ENCODE peak calls at places on chromosomes 2 and 18, in nine cellular contexts. One of them, this sample, is unnamed. For H3K36me3, the result is how much of the 10 kb centered on the place peaks cover.

GRCh38 chr2:121155502-121156056 is 129.4 kb downstream of the TFCP2L1 start:
- DNase-seq in IMR-90: no peak
- DNase-seq in astrocyte: no peak
- DNase-seq in MM.1S: no peak
- DNase-seq in hepatocyte: peak
- DNase-seq in fibroblast of lung: no peak
- DNase-seq in GM23338: no peak
- DNase-seq in neuronal stem cell: no peak
- DNase-seq in DND-41: no peak
- DNase-seq in this sample: no peak

GRCh38 chr2:86251840-86252266 is 52.6 kb downstream of the MRPL35 start:
- DNase-seq in IMR-90: no peak
- DNase-seq in astrocyte: no peak
- DNase-seq in MM.1S: no peak
- DNase-seq in hepatocyte: no peak
- DNase-seq in fibroblast of lung: no peak
- DNase-seq in GM23338: no peak
- DNase-seq in neuronal stem cell: no peak
- DNase-seq in DND-41: no peak
- DNase-seq in this sample: no peak

GRCh38 chr18:32552421-32553030 is 81.8 kb upstream of the GAREM1 start:
- DNase-seq in IMR-90: peak
- DNase-seq in astrocyte: peak
- DNase-seq in MM.1S: peak
- DNase-seq in hepatocyte: peak
- DNase-seq in fibroblast of lung: peak
- DNase-seq in GM23338: peak
- DNase-seq in neuronal stem cell: no peak
- DNase-seq in DND-41: peak
- DNase-seq in this sample: peak

GRCh38 chr2:9983413-9984216 is 32.1 kb downstream of the GRHL1 start:
- DNase-seq in IMR-90: peak
- DNase-seq in astrocyte: peak
- DNase-seq in MM.1S: no peak
- DNase-seq in hepatocyte: no peak
- DNase-seq in fibroblast of lung: peak
- DNase-seq in GM23338: no peak
- DNase-seq in neuronal stem cell: no peak
- DNase-seq in DND-41: no peak
- DNase-seq in this sample: peak

GRCh38 chr18:68263481-68263880 is 451.4 kb downstream of the TMX3 start:
- DNase-seq in IMR-90: peak
- DNase-seq in astrocyte: peak
- DNase-seq in MM.1S: no peak
- DNase-seq in hepatocyte: no peak
- DNase-seq in fibroblast of lung: peak
- DNase-seq in GM23338: no peak
- DNase-seq in neuronal stem cell: no peak
- DNase-seq in DND-41: no peak
- DNase-seq in this sample: peak

GRCh38 chr18:67919316-67919715 is 402.8 kb upstream of the DSEL start:
- DNase-seq in IMR-90: peak
- DNase-seq in astrocyte: no peak
- DNase-seq in MM.1S: no peak
- DNase-seq in hepatocyte: no peak
- DNase-seq in fibroblast of lung: peak
- DNase-seq in GM23338: no peak
- DNase-seq in neuronal stem cell: no peak
- DNase-seq in DND-41: no peak
- DNase-seq in this sample: no peak

GRCh38 chr18:6752200-6752873 is 22.8 kb downstream of the ARHGAP28 start:
- DNase-seq in IMR-90: peak
- DNase-seq in astrocyte: peak
- DNase-seq in MM.1S: no peak
- DNase-seq in hepatocyte: peak
- DNase-seq in fibroblast of lung: peak
- DNase-seq in GM23338: peak
- DNase-seq in neuronal stem cell: peak
- DNase-seq in DND-41: no peak
- DNase-seq in this sample: no peak

GRCh38 chr2:150924862-150925261 is 336.8 kb downstream of the RBM43 start:
- DNase-seq in IMR-90: peak
- DNase-seq in astrocyte: no peak
- DNase-seq in MM.1S: no peak
- DNase-seq in hepatocyte: no peak
- DNase-seq in fibroblast of lung: no peak
- DNase-seq in GM23338: no peak
- DNase-seq in neuronal stem cell: no peak
- DNase-seq in DND-41: no peak
- DNase-seq in this sample: no peak

GRCh38 chr2:214543386-214543955 is 132.6 kb downstream of the VWC2L start:
- DNase-seq in IMR-90: peak
- DNase-seq in astrocyte: peak
- DNase-seq in MM.1S: peak
- DNase-seq in hepatocyte: no peak
- DNase-seq in fibroblast of lung: peak
- DNase-seq in GM23338: no peak
- DNase-seq in neuronal stem cell: no peak
- DNase-seq in DND-41: no peak
- DNase-seq in this sample: peak

GRCh38 chr2:36404312-36404711 is 48.7 kb downstream of the CRIM1 start:
- DNase-seq in IMR-90: no peak
- DNase-seq in astrocyte: peak
- DNase-seq in MM.1S: no peak
- DNase-seq in hepatocyte: no peak
- DNase-seq in fibroblast of lung: peak
- DNase-seq in GM23338: no peak
- DNase-seq in neuronal stem cell: no peak
- DNase-seq in DND-41: no peak
- DNase-seq in this sample: peak

GRCh38 chr2:25141120-25141519 is 27.3 kb downstream of the POMC start:
- DNase-seq in IMR-90: no peak
- DNase-seq in astrocyte: no peak
- DNase-seq in MM.1S: no peak
- DNase-seq in hepatocyte: no peak
- DNase-seq in fibroblast of lung: no peak
- DNase-seq in GM23338: no peak
- DNase-seq in neuronal stem cell: no peak
- DNase-seq in DND-41: no peak
- DNase-seq in this sample: no peak

GRCh38 chr2:171136024-171136423 is 24.7 kb downstream of the TLK1 start:
- DNase-seq in IMR-90: no peak
- DNase-seq in astrocyte: no peak
- DNase-seq in MM.1S: peak
- DNase-seq in hepatocyte: no peak
- DNase-seq in fibroblast of lung: no peak
- DNase-seq in GM23338: no peak
- DNase-seq in neuronal stem cell: no peak
- DNase-seq in DND-41: no peak
- DNase-seq in this sample: no peak

GRCh38 chr18:35345460-35345921 is 1.3 kb upstream of the ZNF24 start:
- DNase-seq in IMR-90: no peak
- DNase-seq in astrocyte: no peak
- DNase-seq in MM.1S: no peak
- DNase-seq in hepatocyte: peak
- DNase-seq in fibroblast of lung: no peak
- DNase-seq in GM23338: peak
- DNase-seq in neuronal stem cell: no peak
- DNase-seq in DND-41: no peak
- DNase-seq in this sample: no peak

GRCh38 chr2:88181511-88181910 is 11.4 kb downstream of the THNSL2 start:
- DNase-seq in IMR-90: no peak
- DNase-seq in astrocyte: peak
- DNase-seq in MM.1S: peak
- DNase-seq in hepatocyte: no peak
- DNase-seq in fibroblast of lung: peak
- DNase-seq in GM23338: no peak
- DNase-seq in neuronal stem cell: no peak
- DNase-seq in DND-41: no peak
- DNase-seq in this sample: peak

GRCh38 chr18:58061349-58061748 is 17.3 kb downstream of the NEDD4L start:
- DNase-seq in IMR-90: no peak
- DNase-seq in astrocyte: no peak
- DNase-seq in MM.1S: no peak
- DNase-seq in hepatocyte: no peak
- DNase-seq in fibroblast of lung: no peak
- DNase-seq in GM23338: no peak
- DNase-seq in neuronal stem cell: no peak
- DNase-seq in DND-41: no peak
- DNase-seq in this sample: no peak

GRCh38 chr18:58060254-58060653 is 16.2 kb downstream of the NEDD4L start:
- DNase-seq in IMR-90: no peak
- DNase-seq in astrocyte: no peak
- DNase-seq in MM.1S: no peak
- DNase-seq in hepatocyte: no peak
- DNase-seq in fibroblast of lung: no peak
- DNase-seq in GM23338: no peak
- DNase-seq in neuronal stem cell: no peak
- DNase-seq in DND-41: no peak
- DNase-seq in this sample: no peak

GRCh38 chr18:58067611-58068010 is 23.6 kb downstream of the NEDD4L start:
- DNase-seq in IMR-90: no peak
- DNase-seq in astrocyte: no peak
- DNase-seq in MM.1S: no peak
- DNase-seq in hepatocyte: no peak
- DNase-seq in fibroblast of lung: no peak
- DNase-seq in GM23338: peak
- DNase-seq in neuronal stem cell: no peak
- DNase-seq in DND-41: no peak
- DNase-seq in this sample: no peak

GRCh38 chr18:58069104-58069503 is 25.1 kb downstream of the NEDD4L start:
- DNase-seq in IMR-90: no peak
- DNase-seq in astrocyte: no peak
- DNase-seq in MM.1S: no peak
- DNase-seq in hepatocyte: no peak
- DNase-seq in fibroblast of lung: no peak
- DNase-seq in GM23338: no peak
- DNase-seq in neuronal stem cell: no peak
- DNase-seq in DND-41: no peak
- DNase-seq in this sample: no peak

GRCh38 chr18:58064406-58064998 is 20.5 kb downstream of the NEDD4L start:
- DNase-seq in IMR-90: peak
- DNase-seq in astrocyte: no peak
- DNase-seq in MM.1S: no peak
- DNase-seq in hepatocyte: no peak
- DNase-seq in fibroblast of lung: peak
- DNase-seq in GM23338: no peak
- DNase-seq in neuronal stem cell: no peak
- DNase-seq in DND-41: no peak
- DNase-seq in this sample: no peak
- H2AFZ ChIP-seq in IMR-90: no peak
- H2AFZ ChIP-seq in astrocyte: no peak
- H2AFZ ChIP-seq in MM.1S: no peak
- H2AFZ ChIP-seq in hepatocyte: no peak
- H2AFZ ChIP-seq in fibroblast of lung: no peak
- H2AFZ ChIP-seq in GM23338: no peak
- H2AFZ ChIP-seq in neuronal stem cell: no peak
- H2AFZ ChIP-seq in DND-41: no peak
- H2AFZ ChIP-seq in this sample: no peak

DNA sequence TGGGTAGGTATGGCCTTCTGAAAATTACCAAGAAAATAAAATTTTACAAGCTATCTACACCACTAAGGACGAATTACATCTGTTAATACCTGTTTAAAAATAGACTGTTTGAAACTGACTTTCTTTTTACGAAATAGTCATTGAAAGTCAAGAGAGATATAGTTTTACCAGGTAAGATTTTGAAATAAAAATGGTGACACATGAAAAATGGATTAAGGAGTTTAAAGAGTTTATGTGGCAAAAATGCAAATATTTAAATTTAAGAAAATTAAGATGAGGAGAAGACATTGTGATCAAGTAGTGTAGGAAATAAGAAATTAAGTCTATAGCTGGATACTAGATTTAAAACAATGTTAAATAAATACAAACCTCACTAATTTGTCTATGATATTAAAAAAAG is 271.5 kb downstream of the TRIB2 start:
- DNase-seq in IMR-90: no peak
- DNase-seq in astrocyte: no peak
- DNase-seq in MM.1S: no peak
- DNase-seq in hepatocyte: no peak
- DNase-seq in fibroblast of lung: no peak
- DNase-seq in GM23338: no peak
- DNase-seq in neuronal stem cell: no peak
- DNase-seq in DND-41: no peak
- DNase-seq in this sample: no peak
- H3K36me3 ChIP-seq in IMR-90: under half
- H3K36me3 ChIP-seq in astrocyte: under half
- H3K36me3 ChIP-seq in MM.1S: under half
- H3K36me3 ChIP-seq in hepatocyte: under half
- H3K36me3 ChIP-seq in fibroblast of lung: under half
- H3K36me3 ChIP-seq in GM23338: under half
- H3K36me3 ChIP-seq in neuronal stem cell: under half
- H3K36me3 ChIP-seq in DND-41: under half
- H3K36me3 ChIP-seq in this sample: under half

GRCh38 chr2:75587954-75588587 is 27.3 kb upstream of the EVA1A start:
- DNase-seq in IMR-90: peak
- DNase-seq in astrocyte: peak
- DNase-seq in MM.1S: no peak
- DNase-seq in hepatocyte: no peak
- DNase-seq in fibroblast of lung: peak
- DNase-seq in GM23338: no peak
- DNase-seq in neuronal stem cell: no peak
- DNase-seq in DND-41: no peak
- DNase-seq in this sample: peak
- H3K4me2 ChIP-seq in IMR-90: peak
- H3K4me2 ChIP-seq in astrocyte: peak
- H3K4me2 ChIP-seq in MM.1S: no peak
- H3K4me2 ChIP-seq in hepatocyte: no peak
- H3K4me2 ChIP-seq in fibroblast of lung: no peak
- H3K4me2 ChIP-seq in GM23338: no peak
- H3K4me2 ChIP-seq in neuronal stem cell: no peak
- H3K4me2 ChIP-seq in DND-41: no peak
- H3K4me2 ChIP-seq in this sample: no peak

DNA sequence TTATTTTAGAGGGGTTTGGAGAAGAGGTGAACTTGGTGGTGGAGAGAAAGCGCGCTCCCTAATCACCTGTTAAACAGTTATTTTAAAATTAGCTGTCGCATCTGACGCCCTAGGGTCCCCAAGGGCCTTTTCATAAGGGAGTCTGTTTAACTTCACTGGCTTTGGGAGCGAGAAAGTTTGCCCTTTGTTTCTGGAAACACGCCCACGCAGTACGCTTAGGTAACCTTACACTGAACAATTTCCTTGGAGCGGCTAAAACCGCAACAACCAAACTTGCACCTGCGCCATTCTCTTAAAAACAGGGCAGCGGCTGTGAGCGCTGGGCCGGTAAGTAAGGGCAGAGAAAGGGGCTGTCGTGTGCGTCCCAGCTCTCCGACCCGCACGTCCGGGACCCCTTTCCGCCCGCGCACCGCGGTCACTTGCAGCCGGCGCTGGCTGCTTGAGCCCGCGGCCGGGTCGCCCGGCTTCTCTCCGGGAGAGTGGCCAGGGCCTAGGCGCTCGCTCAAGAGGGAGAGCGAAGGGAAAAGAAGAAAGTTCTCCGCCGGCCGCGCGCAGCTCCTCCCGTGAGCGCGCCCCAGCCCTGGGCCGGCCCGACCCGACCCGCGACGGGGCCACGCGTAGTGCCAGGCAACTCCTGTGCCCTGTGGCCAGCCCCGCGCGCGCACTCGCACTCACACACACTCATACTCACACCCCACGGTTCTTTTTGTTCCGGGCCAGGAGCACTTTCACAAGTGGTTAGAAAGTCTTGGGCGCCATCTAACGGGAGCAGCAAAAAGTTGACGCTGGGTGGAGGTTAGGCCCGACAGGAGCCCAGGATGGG is 19.2 kb downstream of the POU3F3 start:
- DNase-seq in IMR-90: peak
- DNase-seq in astrocyte: peak
- DNase-seq in MM.1S: peak
- DNase-seq in hepatocyte: peak
- DNase-seq in fibroblast of lung: peak
- DNase-seq in GM23338: peak
- DNase-seq in neuronal stem cell: peak
- DNase-seq in DND-41: peak
- DNase-seq in this sample: peak
- H2AFZ ChIP-seq in IMR-90: peak
- H2AFZ ChIP-seq in astrocyte: peak
- H2AFZ ChIP-seq in MM.1S: peak
- H2AFZ ChIP-seq in hepatocyte: peak
- H2AFZ ChIP-seq in fibroblast of lung: no peak
- H2AFZ ChIP-seq in GM23338: peak
- H2AFZ ChIP-seq in neuronal stem cell: peak
- H2AFZ ChIP-seq in DND-41: peak
- H2AFZ ChIP-seq in this sample: peak

This sample was measured in mammary epithelial cell.